ENCODE peak calls at places on chromosomes 6 and 20, in four cellular contexts. Q is body of pancreas, S is heart left ventricle, J is cardiac muscle cell. E is an unnamed sample.

GRCh38 chr6:134020543-134020942 is 31.9 kb downstream of the SLC2A12 start:
- DNase-seq in Q (no peak), S (no peak), J (no peak), E (no peak)

GRCh38 chr6:39357998-39358686 is 35.6 kb upstream of the KCNK16 start:
- DNase-seq in Q (peak), S (peak), J (peak), E (no peak)

GRCh38 chr6:112144145-112144926 is 56.9 kb downstream of the FAM229B start:
- DNase-seq in Q (peak), S (no peak), J (no peak), E (no peak)

GRCh38 chr6:17012421-17013225 is 89.2 kb upstream of the STMND1 start:
- DNase-seq in Q (peak), S (no peak), J (peak), E (no peak)

GRCh38 chr6:1306133-1306532 is 5.8 kb upstream of the FOXQ1 start:
- DNase-seq in Q (no peak), S (no peak), J (no peak), E (no peak)

GRCh38 chr20:9699181-9699580 is 139.7 kb downstream of the PAK5 start:
- DNase-seq in Q (no peak), S (no peak), J (no peak), E (no peak)

GRCh38 chr6:15090745-15091384 is 155.0 kb upstream of the JARID2 start:
- DNase-seq in Q (no peak), S (no peak), J (no peak), E (no peak)

GRCh38 chr20:22757424-22758189 is 173.2 kb upstream of the FOXA2 start:
- DNase-seq in Q (no peak), S (no peak), J (no peak), E (no peak)

GRCh38 chr20:48329676-48330644 is 497.8 kb downstream of the PREX1 start:
- DNase-seq in Q (peak), S (no peak), J (peak), E (no peak)

GRCh38 chr20:48604426-48604825 is 223.4 kb downstream of the PREX1 start:
- DNase-seq in Q (no peak), S (no peak), J (no peak), E (no peak)

GRCh38 chr6:55492259-55492658 is 86.7 kb downstream of the HMGCLL1 start:
- DNase-seq in Q (no peak), S (no peak), J (no peak), E (no peak)

GRCh38 chr6:1364791-1365190 is 24.6 kb upstream of the FOXF2 start:
- DNase-seq in Q (no peak), S (no peak), J (no peak), E (no peak)

GRCh38 chr6:95248501-95248900 is 328.8 kb upstream of the MANEA start:
- DNase-seq in Q (no peak), S (no peak), J (no peak), E (no peak)

GRCh38 chr20:37229300-37229699 is 32.3 kb downstream of the GHRH start:
- DNase-seq in Q (no peak), S (no peak), J (no peak), E (no peak)

GRCh38 chr20:10524643-10525042 is 89.5 kb downstream of the SLX4IP start:
- DNase-seq in Q (no peak), S (no peak), J (no peak), E (no peak)

GRCh38 chr20:31719644-31720485 is 2.8 kb downstream of the BCL2L1 start:
- DNase-seq in Q (no peak), S (no peak), J (no peak), E (peak)

GRCh38 chr6:140921366-140922226 is 1211.1 kb upstream of the GJE1 start:
- DNase-seq in Q (no peak), S (no peak), J (peak), E (no peak)

GRCh38 chr6:4649728-4650127 is 126.5 kb upstream of the CDYL start:
- DNase-seq in Q (no peak), S (no peak), J (no peak), E (no peak)

GRCh38 chr6:83252717-83253116 is 59.6 kb downstream of the RWDD2A start:
- DNase-seq in Q (no peak), S (no peak), J (no peak), E (no peak)

GRCh38 chr6:2658788-2659187 is 91.9 kb downstream of the MYLK4 start:
- DNase-seq in Q (no peak), S (no peak), J (no peak), E (no peak)

DNA sequence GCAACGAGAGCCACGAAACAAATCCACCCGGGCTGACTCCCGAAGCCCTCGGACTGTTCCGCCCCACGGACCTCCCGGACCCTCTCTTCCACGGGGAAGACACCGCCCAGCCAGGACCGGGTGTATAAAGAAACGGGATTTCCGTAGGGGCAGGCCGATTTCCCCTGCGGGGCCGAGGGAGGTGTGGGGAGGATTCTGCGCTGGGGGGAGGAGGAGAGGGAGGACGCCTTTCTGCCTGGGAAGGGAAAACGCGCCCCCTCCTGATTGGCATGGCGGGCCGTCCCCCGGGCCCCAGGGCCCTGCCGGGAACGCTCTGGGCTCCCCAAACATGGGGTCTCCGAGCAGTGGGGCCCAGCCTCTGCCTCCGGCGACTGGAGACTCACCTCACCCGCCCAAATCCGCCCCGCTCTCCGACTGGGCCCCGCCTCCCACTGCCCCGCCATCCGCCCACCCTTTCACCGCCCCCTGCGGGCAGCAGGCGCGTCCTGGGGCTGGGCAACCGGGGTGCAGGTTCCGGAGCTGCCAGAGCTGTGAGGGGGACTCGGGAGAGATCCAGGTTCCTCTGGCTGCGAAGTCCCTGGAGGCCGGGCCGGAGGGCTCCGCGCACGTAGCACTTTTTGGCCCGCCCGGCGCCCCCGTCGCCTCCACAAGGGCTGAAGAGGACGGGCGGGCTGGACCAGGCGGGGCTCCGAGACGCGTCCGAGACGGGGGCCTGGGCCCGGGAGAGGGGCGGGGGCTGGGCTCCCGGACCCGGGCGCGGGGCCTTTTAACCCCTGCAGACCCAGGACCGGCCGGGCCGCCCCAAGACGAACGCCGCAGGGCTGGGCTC is 586 bp upstream of the PPDPF start:
- DNase-seq in Q (peak), S (no peak), J (peak), E (peak)
- TF ChIP-seq CTCF in Q (no peak), S (peak), J (peak), E (no peak)

DNA sequence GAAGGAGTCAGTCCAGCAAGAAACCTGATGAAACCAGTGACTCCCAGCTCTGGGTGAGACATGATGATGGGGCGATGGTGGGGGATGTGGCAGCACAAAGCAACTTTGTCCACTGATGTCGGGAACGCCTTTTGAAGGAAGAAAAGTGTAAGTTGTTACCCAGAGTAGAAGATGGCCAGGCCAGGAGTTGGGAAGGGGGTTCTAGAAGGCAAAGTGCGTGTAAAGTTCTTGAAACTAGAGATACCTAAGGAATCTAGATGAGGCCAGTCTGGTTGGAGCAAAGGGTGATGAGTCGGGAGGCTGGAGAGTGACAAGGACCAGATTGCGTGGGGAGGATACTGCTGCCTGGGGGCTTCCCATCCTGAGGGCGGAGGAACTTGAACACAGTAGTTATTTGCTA is 117.0 kb downstream of the PHACTR3 start:
- DNase-seq in Q (no peak), S (no peak), J (no peak), E (no peak)
- H3K27ac ChIP-seq in Q (no peak), S (no peak), J (no peak), E (no peak)

GRCh38 chr6:7993952-7994351 is 70.2 kb downstream of the BLOC1S5 start:
- DNase-seq in Q (no peak), S (no peak), J (no peak), E (no peak)
- TF ChIP-seq CTCF in Q (no peak), S (no peak), J (no peak), E (no peak)

DNA sequence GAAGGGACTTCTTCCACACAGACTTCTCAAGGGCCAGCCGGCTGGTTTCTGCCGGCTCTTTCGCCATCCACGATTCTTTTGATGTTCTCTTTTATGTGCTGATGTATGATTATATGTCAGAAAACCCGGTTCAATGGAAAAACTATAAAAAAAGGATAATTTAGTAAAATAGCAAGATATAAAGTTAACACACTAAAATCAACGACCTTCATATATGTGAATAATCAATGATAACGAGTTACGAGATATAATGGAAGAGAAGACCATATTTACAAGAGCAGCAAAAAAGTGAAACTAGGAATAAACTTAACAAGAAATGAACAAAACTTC is 540 bp upstream of the ZSCAN12 start:
- DNase-seq in Q (no peak), S (no peak), J (no peak), E (no peak)
- H3K27ac ChIP-seq in Q (no peak), S (peak), J (peak), E (peak)

GRCh38 chr6:44258325-44258863 is 1.1 kb upstream of the SLC35B2 start:
- DNase-seq in Q (no peak), S (peak), J (no peak), E (no peak)

GRCh38 chr6:44256291-44257006 is 879 bp downstream of the SLC35B2 start:
- DNase-seq in Q (peak), S (no peak), J (no peak), E (no peak)

GRCh38 chr6:44258921-44259320 is 1.6 kb upstream of the SLC35B2 start:
- DNase-seq in Q (no peak), S (peak), J (no peak), E (no peak)

GRCh38 chr6:44257007-44257752 is at the start of gene SLC35B2:
- DNase-seq in Q (peak), S (peak), J (peak), E (no peak)

GRCh38 chr6:44257753-44258324 is 511 bp upstream of the SLC35B2 start:
- DNase-seq in Q (no peak), S (no peak), J (no peak), E (no peak)
- TF ChIP-seq CTCF in Q (no peak), S (no peak), J (no peak), E (no peak)

DNA sequence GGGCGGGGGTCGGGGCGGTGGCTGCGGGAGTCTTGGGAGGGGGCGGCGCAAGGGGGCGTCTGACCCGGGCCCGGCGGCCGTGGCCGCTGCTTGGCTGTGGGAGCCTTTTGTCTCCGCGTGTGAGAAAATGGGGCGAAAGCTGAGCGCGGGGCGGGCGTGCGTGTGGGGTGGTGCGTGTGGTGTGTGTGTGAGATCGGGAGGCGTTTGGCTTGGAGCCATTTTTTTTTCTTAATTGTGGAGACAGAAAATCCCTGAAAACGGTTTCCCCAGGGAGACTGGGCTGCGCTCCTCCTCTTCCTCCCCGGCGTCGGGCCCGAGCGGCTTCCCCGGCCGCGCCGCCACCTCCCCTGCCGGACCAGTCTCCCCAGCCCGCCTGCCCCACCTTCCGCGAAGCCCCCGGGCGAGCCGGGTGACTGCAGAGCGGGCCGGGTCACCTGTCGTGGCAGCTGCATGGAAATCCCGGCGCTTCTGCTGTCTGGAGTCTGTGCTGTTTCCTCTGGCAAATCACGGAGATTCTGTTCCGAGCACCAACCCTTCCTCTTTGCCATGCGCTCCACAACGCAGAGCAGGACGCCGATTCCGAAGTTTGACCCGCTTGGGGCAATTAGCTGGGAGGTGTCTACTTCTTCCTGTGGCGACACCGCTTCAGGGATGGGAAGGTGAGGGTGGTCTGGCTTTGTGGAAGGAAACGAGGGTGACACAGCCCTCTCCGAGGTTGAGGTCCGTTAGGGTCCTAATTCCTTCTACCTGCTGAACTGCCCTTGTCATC is 64.5 kb downstream of the GTF2H5 start:
- DNase-seq in Q (peak), S (peak), J (peak), E (peak)
- H3K27ac ChIP-seq in Q (peak), S (peak), J (peak), E (peak)

GRCh38 chr20:58458342-58459057 is 56.7 kb downstream of the APCDD1L start:
- DNase-seq in Q (no peak), S (no peak), J (no peak), E (no peak)
- TF ChIP-seq CTCF in Q (no peak), S (no peak), J (no peak), E (no peak)

GRCh38 chr6:44685213-44685612 is 297.7 kb downstream of the CDC5L start:
- DNase-seq in Q (no peak), S (no peak), J (no peak), E (no peak)
- H3K27ac ChIP-seq in Q (no peak), S (no peak), J (no peak), E (no peak)

GRCh38 chr6:148530394-148530923 is 187.8 kb downstream of the SASH1 start:
- DNase-seq in Q (no peak), S (no peak), J (peak), E (no peak)

GRCh38 chr6:148526145-148526544 is 183.5 kb downstream of the SASH1 start:
- DNase-seq in Q (no peak), S (no peak), J (no peak), E (no peak)

GRCh38 chr6:148530976-148531375 is 188.3 kb downstream of the SASH1 start:
- DNase-seq in Q (no peak), S (no peak), J (no peak), E (no peak)

GRCh38 chr6:148529010-148529409 is 186.4 kb downstream of the SASH1 start:
- DNase-seq in Q (no peak), S (no peak), J (no peak), E (no peak)

GRCh38 chr6:148528292-148528691 is 185.7 kb downstream of the SASH1 start:
- DNase-seq in Q (no peak), S (no peak), J (no peak), E (no peak)
- TF ChIP-seq CTCF in Q (no peak), S (no peak), J (no peak), E (no peak)

DNA sequence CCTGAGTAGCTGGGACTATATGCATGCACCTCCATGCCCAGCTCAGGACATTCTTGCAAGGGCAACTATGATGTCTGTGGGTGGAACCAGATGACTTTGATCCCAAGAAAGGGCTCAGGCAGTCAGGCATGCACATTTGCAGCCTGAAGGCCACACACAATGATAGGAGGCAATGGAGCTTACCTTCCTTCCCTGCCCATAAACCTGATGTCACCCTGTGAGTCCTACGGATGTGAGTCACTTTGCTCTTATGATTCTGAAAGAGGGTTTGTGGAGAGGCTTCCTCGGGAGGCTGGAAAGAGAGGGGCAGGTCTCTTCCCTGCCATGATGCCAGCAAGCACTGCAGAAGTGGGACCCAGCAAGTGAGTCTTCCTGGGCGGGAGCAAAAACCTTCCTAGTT is 202.4 kb downstream of the LY86 start:
- DNase-seq in Q (no peak), S (no peak), J (no peak), E (no peak)
- H3K27ac ChIP-seq in Q (no peak), S (no peak), J (no peak), E (no peak)